ENCODE peak calls at places on chromosomes 16 and 17, in four cellular contexts. One of them, this sample, is unnamed. For H3K27me3, the result is how much of the 10 kb centered on the place peaks cover.

GRCh38 chr17:61455754-61456681 is 3.8 kb downstream of the TBX4 start:
- DNase-seq in suprapubic skin: no peak
- DNase-seq in sigmoid colon: peak
- DNase-seq in Panc1: no peak
- DNase-seq in this sample: no peak

GRCh38 chr17:69335018-69335417 is 8.1 kb upstream of the ABCA5 start:
- DNase-seq in suprapubic skin: no peak
- DNase-seq in sigmoid colon: no peak
- DNase-seq in Panc1: no peak
- DNase-seq in this sample: no peak

GRCh38 chr16:75486666-75487313 is 8.5 kb downstream of the CHST6 start:
- DNase-seq in Panc1: no peak
- DNase-seq in sigmoid colon: no peak
- DNase-seq in suprapubic skin: no peak
- DNase-seq in this sample: no peak

GRCh38 chr17:80219013-80219776 is 938 bp downstream of the SGSH start:
- DNase-seq in Panc1: no peak
- DNase-seq in suprapubic skin: peak
- DNase-seq in sigmoid colon: peak
- DNase-seq in this sample: peak

GRCh38 chr17:59547131-59547915 is 18.1 kb upstream of the DHX40 start:
- DNase-seq in suprapubic skin: no peak
- DNase-seq in Panc1: no peak
- DNase-seq in sigmoid colon: no peak
- DNase-seq in this sample: no peak

GRCh38 chr16:49700222-49700927 is 155.5 kb downstream of the ZNF423 start:
- DNase-seq in Panc1: no peak
- DNase-seq in sigmoid colon: peak
- DNase-seq in suprapubic skin: no peak
- DNase-seq in this sample: no peak

GRCh38 chr17:78529871-78530670 is 47.1 kb downstream of the DNAH17 start:
- DNase-seq in Panc1: no peak
- DNase-seq in suprapubic skin: no peak
- DNase-seq in sigmoid colon: no peak
- DNase-seq in this sample: peak

GRCh38 chr17:57356722-57357391 is 100.5 kb downstream of the MSI2 start:
- DNase-seq in Panc1: no peak
- DNase-seq in sigmoid colon: no peak
- DNase-seq in suprapubic skin: no peak
- DNase-seq in this sample: no peak

GRCh38 chr16:75529056-75529905 is 6.6 kb downstream of the CHST5 start:
- DNase-seq in suprapubic skin: no peak
- DNase-seq in Panc1: no peak
- DNase-seq in sigmoid colon: no peak
- DNase-seq in this sample: no peak

GRCh38 chr17:65287040-65287439 is 149.9 kb downstream of the RGS9 start:
- DNase-seq in sigmoid colon: no peak
- DNase-seq in Panc1: no peak
- DNase-seq in suprapubic skin: no peak
- DNase-seq in this sample: no peak

GRCh38 chr17:16027708-16028584 is 28.3 kb downstream of the TTC19 start:
- DNase-seq in suprapubic skin: no peak
- DNase-seq in Panc1: peak
- DNase-seq in sigmoid colon: no peak
- DNase-seq in this sample: no peak

GRCh38 chr17:50817142-50817751 is 18.1 kb upstream of the WFIKKN2 start:
- DNase-seq in suprapubic skin: no peak
- DNase-seq in sigmoid colon: no peak
- DNase-seq in Panc1: peak
- DNase-seq in this sample: peak

GRCh38 chr16:58509256-58510096 is 5.8 kb upstream of the SETD6 start:
- DNase-seq in Panc1: no peak
- DNase-seq in sigmoid colon: peak
- DNase-seq in suprapubic skin: peak
- DNase-seq in this sample: peak
- TF ChIP-seq POLR2AphosphoS5 in Panc1: no peak
- TF ChIP-seq POLR2AphosphoS5 in sigmoid colon: no peak
- TF ChIP-seq POLR2AphosphoS5 in suprapubic skin: no peak
- TF ChIP-seq POLR2AphosphoS5 in this sample: no peak

DNA sequence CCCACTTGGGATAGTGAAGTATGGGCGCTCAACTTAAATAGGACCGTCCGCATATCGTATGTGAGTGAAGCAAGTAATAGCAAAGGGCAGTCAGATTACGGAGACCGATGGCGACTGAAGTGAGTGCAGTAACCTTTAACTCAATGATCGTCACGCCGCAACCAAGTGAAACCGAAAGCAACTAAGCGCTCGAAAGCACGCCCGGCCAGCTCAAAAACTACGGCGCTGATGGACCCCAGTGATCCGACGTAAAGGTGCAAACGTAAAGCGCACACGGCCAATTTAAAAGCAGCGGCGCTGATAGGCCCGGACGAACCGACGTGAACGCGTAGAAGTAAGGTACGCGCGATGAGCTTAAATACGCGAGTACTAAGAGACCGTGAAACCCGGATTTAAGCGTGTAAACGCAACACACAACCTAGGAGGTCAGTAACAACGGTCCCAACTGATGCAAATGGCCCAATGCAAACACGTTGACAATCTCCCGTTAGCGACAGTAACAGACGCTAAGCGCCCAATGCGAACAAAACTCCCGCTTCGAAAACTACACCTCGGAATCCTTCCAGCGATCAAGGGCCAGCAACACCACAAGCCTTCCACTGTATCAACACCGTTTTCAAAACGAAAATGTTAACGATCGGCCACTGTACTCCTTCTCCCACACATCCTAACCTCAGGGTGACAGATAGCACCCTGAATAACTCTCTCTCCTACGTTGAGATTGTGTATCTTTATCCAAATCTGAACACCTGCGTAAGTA is 37.9 kb upstream of the ARL4D start:
- DNase-seq in suprapubic skin: peak
- DNase-seq in Panc1: peak
- DNase-seq in sigmoid colon: peak
- DNase-seq in this sample: no peak
- H3K27me3 ChIP-seq in suprapubic skin: under half
- H3K27me3 ChIP-seq in Panc1: under half
- H3K27me3 ChIP-seq in sigmoid colon: under half
- H3K27me3 ChIP-seq in this sample: under half

GRCh38 chr17:46818929-46819859 is 702 bp upstream of the WNT3 start:
- DNase-seq in sigmoid colon: no peak
- DNase-seq in suprapubic skin: no peak
- DNase-seq in Panc1: no peak
- DNase-seq in this sample: no peak
- TF ChIP-seq POLR2AphosphoS5 in sigmoid colon: no peak
- TF ChIP-seq POLR2AphosphoS5 in suprapubic skin: no peak
- TF ChIP-seq POLR2AphosphoS5 in Panc1: no peak
- TF ChIP-seq POLR2AphosphoS5 in this sample: no peak

GRCh38 chr17:76679242-76679641 is 31.5 kb downstream of the MXRA7 start:
- DNase-seq in suprapubic skin: no peak
- DNase-seq in sigmoid colon: no peak
- DNase-seq in Panc1: no peak
- DNase-seq in this sample: no peak

GRCh38 chr17:76683921-76684745 is 26.6 kb downstream of the MXRA7 start:
- DNase-seq in sigmoid colon: no peak
- DNase-seq in Panc1: no peak
- DNase-seq in suprapubic skin: no peak
- DNase-seq in this sample: peak

GRCh38 chr17:76682306-76682705 is 28.5 kb downstream of the MXRA7 start:
- DNase-seq in Panc1: no peak
- DNase-seq in suprapubic skin: no peak
- DNase-seq in sigmoid colon: peak
- DNase-seq in this sample: peak

GRCh38 chr17:76683011-76683755 is 27.6 kb downstream of the MXRA7 start:
- DNase-seq in suprapubic skin: no peak
- DNase-seq in Panc1: no peak
- DNase-seq in sigmoid colon: no peak
- DNase-seq in this sample: peak

DNA sequence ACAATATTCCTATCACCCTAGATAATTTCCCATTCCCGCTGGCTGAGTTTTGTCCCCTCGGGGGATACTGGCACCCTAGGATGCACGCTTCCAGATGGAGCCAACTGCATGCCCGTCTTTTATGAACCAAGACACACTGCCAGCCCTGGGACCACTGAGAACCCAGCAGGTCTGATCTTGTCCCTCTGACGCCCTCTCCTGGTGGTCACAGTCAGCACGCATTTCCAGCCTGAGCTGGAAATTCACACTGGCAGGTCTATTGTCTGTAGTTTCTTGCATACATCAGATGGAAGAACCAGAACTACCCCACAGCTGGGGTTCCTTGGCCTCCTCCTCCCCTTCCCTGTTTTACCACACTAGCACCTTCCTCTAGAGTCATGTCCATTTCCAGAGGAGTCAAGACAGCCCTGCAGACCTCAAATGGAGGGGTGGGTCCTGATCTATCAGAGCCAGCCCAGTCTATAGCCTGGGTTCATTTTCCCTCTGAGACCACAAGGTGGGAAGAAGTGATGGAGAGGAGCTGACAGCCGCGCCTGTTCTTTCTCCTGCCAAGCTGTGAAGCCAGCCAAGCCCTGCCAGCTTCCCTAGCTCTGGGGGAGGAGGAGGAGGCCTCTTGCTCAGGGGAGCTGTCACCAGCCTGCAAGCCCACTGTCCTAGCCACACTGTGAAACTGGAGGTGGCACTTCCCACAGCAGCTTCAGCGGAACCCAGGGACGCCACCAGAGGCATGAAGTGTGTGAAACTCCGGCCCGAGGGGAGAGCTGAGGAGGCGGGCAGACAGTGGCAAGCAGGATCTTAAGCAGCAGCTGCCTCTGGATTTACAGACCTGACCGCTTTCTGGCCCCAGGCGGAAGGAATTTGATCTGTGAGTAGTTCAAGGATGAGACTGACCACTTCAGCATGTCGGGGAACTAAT is 29.3 kb downstream of the MXRA7 start:
- DNase-seq in Panc1: peak
- DNase-seq in sigmoid colon: peak
- DNase-seq in suprapubic skin: no peak
- DNase-seq in this sample: peak
- H3K27me3 ChIP-seq in Panc1: under half
- H3K27me3 ChIP-seq in sigmoid colon: under half
- H3K27me3 ChIP-seq in suprapubic skin: under half
- H3K27me3 ChIP-seq in this sample: under half

DNA sequence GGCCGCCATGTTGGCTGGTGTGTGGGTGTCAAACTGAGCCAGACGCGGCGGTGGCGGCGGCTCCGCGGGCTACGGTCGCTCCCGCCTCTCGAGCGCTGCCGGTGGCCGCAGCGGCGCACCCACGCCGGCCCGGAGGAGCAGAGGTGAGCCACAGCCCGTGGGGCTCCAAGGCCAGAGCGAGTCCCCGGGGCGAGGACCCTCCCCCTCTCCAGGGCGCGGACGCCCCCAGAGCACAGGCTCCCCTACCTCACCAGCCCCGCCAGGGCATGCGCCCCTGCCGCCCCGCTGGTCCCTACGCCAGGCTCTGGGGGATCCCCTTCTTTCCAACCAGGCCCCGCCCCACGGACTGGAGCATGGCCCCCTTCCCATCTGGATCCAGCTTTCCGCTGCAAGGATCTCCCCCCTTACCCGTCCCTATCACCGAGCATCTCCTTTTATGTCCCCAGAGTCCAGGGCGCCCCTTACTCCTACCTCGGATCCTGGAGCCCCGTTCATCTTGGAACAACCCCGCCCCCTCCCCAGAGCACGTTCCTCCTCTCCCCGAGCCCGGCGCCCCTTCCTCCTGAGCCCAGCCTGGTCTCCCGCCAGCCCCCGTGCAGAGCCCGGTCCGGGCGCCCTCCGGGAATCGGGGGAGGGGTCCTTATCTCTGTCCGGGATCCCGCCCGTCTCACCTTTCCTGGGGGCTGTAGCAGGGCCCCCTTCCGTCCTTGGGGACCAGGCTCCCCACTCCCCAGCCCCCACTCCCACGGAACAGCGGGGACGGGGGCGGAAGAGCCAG is 412 bp downstream of the EPN2 start:
- DNase-seq in sigmoid colon: peak
- DNase-seq in Panc1: no peak
- DNase-seq in suprapubic skin: peak
- DNase-seq in this sample: peak
- TF ChIP-seq POLR2AphosphoS5 in sigmoid colon: peak
- TF ChIP-seq POLR2AphosphoS5 in Panc1: no peak
- TF ChIP-seq POLR2AphosphoS5 in suprapubic skin: no peak
- TF ChIP-seq POLR2AphosphoS5 in this sample: no peak

This sample was measured in spleen.